ENCODE peak calls at places on chromosomes 12 and 14, in nine cellular contexts. Y, J, P, S, K, H, D, C and A are unnamed samples.

GRCh38 chr12:109753054-109753401 is 39.4 kb downstream of the FAM222A start:
- DNase-seq in H (peak; percentile 4), C (no peak), Y (no peak), K (peak; percentile 23), P (no peak), D (peak; percentile 11), J (no peak), S (no peak), A (no peak)

GRCh38 chr12:13099910-13100609 is 3.4 kb downstream of the GSG1 start:
- DNase-seq in J (no peak), Y (no peak), D (no peak), K (no peak), C (no peak), P (no peak), H (no peak), S (no peak), A (no peak)

GRCh38 chr12:70719672-70720420 is 82.6 kb upstream of the PTPRB start:
- DNase-seq in S (no peak), C (peak; percentile 13), Y (peak; percentile 36), J (peak; percentile 1), H (no peak), K (no peak), P (no peak), D (peak; percentile 43), A (peak; percentile 15)

GRCh38 chr12:48997719-48998496 is 1.3 kb downstream of the DDN start:
- DNase-seq in D (peak; percentile 31), J (no peak), Y (no peak), H (no peak), P (no peak), K (peak; percentile 40), C (peak; percentile 55), S (peak; percentile 66), A (peak; percentile 31)

GRCh38 chr12:101951002-101951670 is 73.8 kb downstream of the DRAM1 start:
- DNase-seq in S (no peak), P (no peak), D (no peak), C (no peak), Y (no peak), H (no peak), J (no peak), K (no peak), A (no peak)

GRCh38 chr12:123491056-123491455 is 33.1 kb downstream of the SNRNP35 start:
- DNase-seq in Y (no peak), P (no peak), C (no peak), J (no peak), H (no peak), S (no peak), D (no peak), K (no peak), A (no peak)

GRCh38 chr12:106924458-106924857 is 31.2 kb upstream of the TMEM263 start:
- DNase-seq in D (no peak), P (no peak), Y (peak; percentile 48), J (no peak), S (no peak), K (no peak), C (no peak), H (no peak), A (no peak)

GRCh38 chr14:51398898-51399297 is 158.9 kb downstream of the TMX1 start:
- DNase-seq in D (peak; percentile 36), J (no peak), H (no peak), C (peak; percentile 91), S (no peak), P (no peak), Y (peak; percentile 97), K (no peak), A (no peak)

GRCh38 chr12:55974308-55974724 is 438 bp downstream of the RAB5B start:
- DNase-seq in Y (peak; percentile 45), C (peak; percentile 56), J (peak; percentile 31), D (peak; percentile 65), S (peak; percentile 20), K (peak; percentile 54), P (peak; percentile 14), H (no peak), A (peak; percentile 66)

GRCh38 chr14:99348816-99349609 is 77.0 kb upstream of the BCL11B start:
- DNase-seq in K (no peak), D (no peak), P (no peak), H (no peak), S (no peak), J (no peak), C (no peak), Y (no peak), A (no peak)

GRCh38 chr12:124778411-124778810 is 85.3 kb downstream of the SCARB1 start:
- DNase-seq in K (no peak), C (no peak), Y (no peak), P (no peak), S (no peak), D (no peak), H (no peak), J (no peak), A (no peak)

GRCh38 chr12:6039894-6040601 is 84.4 kb downstream of the VWF start:
- DNase-seq in S (peak; percentile 30), H (peak; percentile 54), C (peak; percentile 79), Y (peak; percentile 74), D (peak; percentile 50), P (peak; percentile 12), K (peak; percentile 54), J (peak; percentile 51), A (peak; percentile 46)

GRCh38 chr14:24162083-24162482 is 1.0 kb downstream of the IRF9 start:
- DNase-seq in K (no peak), J (no peak), P (no peak), H (no peak), S (no peak), D (no peak), C (no peak), Y (peak; percentile 75), A (no peak)

GRCh38 chr14:24160850-24161804 is at the start of gene IRF9:
- DNase-seq in J (peak; percentile 99), Y (peak; percentile 91), H (peak; percentile 96), D (peak; percentile 96), P (peak; percentile 84), K (peak; percentile 98), S (peak; percentile 99), C (peak; percentile 95), A (peak; percentile 99)

GRCh38 chr14:24167527-24168114 is 4.3 kb upstream of the REC8 start:
- DNase-seq in S (no peak), P (no peak), D (no peak), K (no peak), H (no peak), C (no peak), J (no peak), Y (no peak), A (no peak)

GRCh38 chr14:24165785-24166184 is 4.7 kb downstream of the IRF9 start:
- DNase-seq in J (no peak), H (no peak), Y (no peak), S (no peak), K (no peak), D (no peak), C (no peak), P (no peak), A (no peak)

DNA sequence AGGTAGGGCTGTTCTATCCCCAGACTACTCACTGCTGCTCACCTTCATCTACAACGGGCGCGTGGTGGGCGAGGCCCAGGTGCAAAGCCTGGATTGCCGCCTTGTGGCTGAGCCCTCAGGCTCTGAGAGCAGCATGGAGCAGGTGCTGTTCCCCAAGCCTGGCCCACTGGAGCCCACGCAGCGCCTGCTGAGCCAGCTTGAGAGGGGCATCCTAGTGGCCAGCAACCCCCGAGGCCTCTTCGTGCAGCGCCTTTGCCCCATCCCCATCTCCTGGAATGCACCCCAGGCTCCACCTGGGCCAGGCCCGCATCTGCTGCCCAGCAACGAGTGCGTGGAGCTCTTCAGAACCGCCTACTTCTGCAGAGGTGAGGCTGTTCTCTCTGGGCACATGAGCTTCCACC is 3.5 kb downstream of the IRF9 start:
- DNase-seq in J (no peak), K (no peak), H (no peak), C (no peak), S (no peak), P (no peak), D (no peak), Y (no peak), A (no peak)
- TF ChIP-seq POLR2A in J (no peak), K (no peak), H (no peak), C (no peak), S (no peak), P (no peak), D (no peak), Y (no peak), A (no peak)

DNA sequence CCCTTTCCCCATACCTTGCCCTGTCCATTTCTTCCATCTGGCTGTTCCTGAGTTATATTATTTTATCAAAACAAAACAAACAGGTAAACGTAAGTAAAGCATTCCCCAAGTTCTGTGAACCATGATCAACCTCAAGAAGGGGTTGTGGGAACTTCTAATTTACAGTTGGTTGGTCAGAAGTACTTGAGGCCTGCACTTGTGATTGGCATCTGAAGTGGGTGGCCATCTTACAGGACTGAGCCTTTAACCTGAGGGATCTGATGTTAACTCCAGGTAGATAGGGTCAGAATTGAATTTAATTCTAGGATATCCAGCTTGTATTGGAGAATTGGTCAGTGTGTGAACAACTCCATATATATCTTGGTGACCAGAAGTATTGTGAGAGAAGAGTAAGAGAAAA is 77.0 kb downstream of the DIO2 start:
- DNase-seq in P (no peak), D (no peak), J (no peak), H (no peak), K (no peak), Y (no peak), C (no peak), S (no peak), A (peak; percentile 72)
- H3K4me3 ChIP-seq in P (no peak overlapping the region), D (no peak overlapping the region), J (no peak overlapping the region), H (no peak overlapping the region), K (no peak overlapping the region), Y (no peak overlapping the region), C (no peak overlapping the region), S (no peak overlapping the region), A (no peak overlapping the region)

GRCh38 chr12:47222960-47223847 is 143.4 kb upstream of the AMIGO2 start:
- DNase-seq in H (peak; percentile 39), P (no peak), J (no peak), C (peak; percentile 96), D (no peak), S (no peak), K (no peak), Y (no peak), A (no peak)
- TF ChIP-seq POLR2A in H (no peak), P (no peak), J (no peak), C (peak; percentile 44), D (no peak), S (no peak), K (no peak), Y (no peak), A (no peak)

GRCh38 chr14:20622816-20623291 is 18.6 kb downstream of the OR6S1 start:
- DNase-seq in S (no peak), C (no peak), J (no peak), D (no peak), Y (no peak), P (no peak), K (no peak), H (no peak), A (no peak)

GRCh38 chr14:20624495-20625070 is 16.9 kb downstream of the OR6S1 start:
- DNase-seq in J (no peak), D (peak; percentile 59), Y (peak; percentile 60), C (peak; percentile 93), S (peak; percentile 69), H (peak; percentile 48), P (peak; percentile 24), K (peak; percentile 75), A (peak; percentile 71)

GRCh38 chr14:20620798-20621478 is 20.6 kb downstream of the OR6S1 start:
- DNase-seq in P (no peak), C (no peak), K (no peak), S (no peak), D (no peak), J (peak; percentile 73), H (no peak), Y (no peak), A (no peak)

GRCh38 chr14:20626274-20626673 is 15.2 kb downstream of the OR6S1 start:
- DNase-seq in J (no peak), K (no peak), P (no peak), S (no peak), C (no peak), Y (no peak), D (no peak), H (no peak), A (no peak)

GRCh38 chr14:20623798-20624197 is 17.7 kb downstream of the OR6S1 start:
- DNase-seq in H (no peak), D (no peak), P (no peak), S (no peak), C (peak; percentile 51), K (no peak), J (no peak), Y (no peak), A (no peak)
- H3K4me3 ChIP-seq in H (no peak overlapping the region), D (no peak overlapping the region), P (no peak overlapping the region), S (no peak overlapping the region), C (peak overlapping the region; percentile 53), K (no peak overlapping the region), J (no peak overlapping the region), Y (no peak overlapping the region), A (no peak overlapping the region)